ENCODE peak calls at places on chromosomes 12 and 14, in nine cellular contexts. One of them, this sample, is unnamed. For H3K4me1, the result is how much of the 10 kb centered on the place peaks cover.

GRCh38 chr14:99389171-99389826 is 91.4 kb downstream of the SETD3 start:
- DNase-seq in uterus: no peak
- DNase-seq in heart left ventricle: peak
- DNase-seq in upper lobe of left lung: peak
- DNase-seq in testis: peak
- DNase-seq in stomach: peak
- DNase-seq in endothelial cell of umbilical vein: peak
- DNase-seq in thyroid gland: peak
- DNase-seq in transverse colon: peak
- DNase-seq in this sample: no peak

GRCh38 chr12:1204581-1205121 is 213.6 kb downstream of the ERC1 start:
- DNase-seq in thyroid gland: no peak
- DNase-seq in endothelial cell of umbilical vein: peak
- DNase-seq in heart left ventricle: no peak
- DNase-seq in testis: no peak
- DNase-seq in stomach: no peak
- DNase-seq in transverse colon: no peak
- DNase-seq in upper lobe of left lung: no peak
- DNase-seq in uterus: no peak
- DNase-seq in this sample: no peak

GRCh38 chr14:102933618-102934231 is 11.3 kb downstream of the AMN start:
- DNase-seq in heart left ventricle: no peak
- DNase-seq in testis: no peak
- DNase-seq in stomach: no peak
- DNase-seq in thyroid gland: no peak
- DNase-seq in endothelial cell of umbilical vein: no peak
- DNase-seq in uterus: no peak
- DNase-seq in upper lobe of left lung: no peak
- DNase-seq in transverse colon: no peak
- DNase-seq in this sample: peak

GRCh38 chr14:28676481-28676880 is 90.1 kb upstream of the FOXG1 start:
- DNase-seq in uterus: no peak
- DNase-seq in stomach: no peak
- DNase-seq in endothelial cell of umbilical vein: peak
- DNase-seq in upper lobe of left lung: no peak
- DNase-seq in transverse colon: no peak
- DNase-seq in thyroid gland: no peak
- DNase-seq in testis: no peak
- DNase-seq in heart left ventricle: no peak
- DNase-seq in this sample: no peak

GRCh38 chr12:46959484-46959883 is 119.9 kb upstream of the PCED1B start:
- DNase-seq in uterus: no peak
- DNase-seq in transverse colon: no peak
- DNase-seq in stomach: no peak
- DNase-seq in heart left ventricle: no peak
- DNase-seq in upper lobe of left lung: no peak
- DNase-seq in thyroid gland: no peak
- DNase-seq in endothelial cell of umbilical vein: peak
- DNase-seq in testis: no peak
- DNase-seq in this sample: no peak

GRCh38 chr12:25689996-25690501 is 137.0 kb upstream of the LMNTD1 start:
- DNase-seq in uterus: no peak
- DNase-seq in stomach: peak
- DNase-seq in heart left ventricle: peak
- DNase-seq in endothelial cell of umbilical vein: peak
- DNase-seq in testis: peak
- DNase-seq in upper lobe of left lung: peak
- DNase-seq in transverse colon: peak
- DNase-seq in thyroid gland: peak
- DNase-seq in this sample: peak

GRCh38 chr12:49664591-49665146 is 41.3 kb downstream of the PRPF40B start:
- DNase-seq in transverse colon: no peak
- DNase-seq in stomach: no peak
- DNase-seq in heart left ventricle: peak
- DNase-seq in uterus: no peak
- DNase-seq in testis: no peak
- DNase-seq in thyroid gland: peak
- DNase-seq in endothelial cell of umbilical vein: peak
- DNase-seq in upper lobe of left lung: no peak
- DNase-seq in this sample: no peak

GRCh38 chr14:102930138-102930752 is 7.8 kb downstream of the AMN start:
- DNase-seq in upper lobe of left lung: no peak
- DNase-seq in endothelial cell of umbilical vein: no peak
- DNase-seq in testis: no peak
- DNase-seq in uterus: no peak
- DNase-seq in thyroid gland: peak
- DNase-seq in transverse colon: peak
- DNase-seq in stomach: no peak
- DNase-seq in heart left ventricle: no peak
- DNase-seq in this sample: peak

GRCh38 chr12:53781218-53781801 is 29.5 kb upstream of the CISTR start:
- DNase-seq in testis: no peak
- DNase-seq in upper lobe of left lung: no peak
- DNase-seq in thyroid gland: no peak
- DNase-seq in heart left ventricle: no peak
- DNase-seq in transverse colon: no peak
- DNase-seq in stomach: no peak
- DNase-seq in endothelial cell of umbilical vein: no peak
- DNase-seq in uterus: no peak
- DNase-seq in this sample: no peak

GRCh38 chr14:22994762-22995275 is 12.5 kb upstream of the AJUBA start:
- DNase-seq in uterus: peak
- DNase-seq in thyroid gland: peak
- DNase-seq in stomach: no peak
- DNase-seq in upper lobe of left lung: peak
- DNase-seq in transverse colon: no peak
- DNase-seq in endothelial cell of umbilical vein: peak
- DNase-seq in heart left ventricle: peak
- DNase-seq in testis: peak
- DNase-seq in this sample: no peak

GRCh38 chr12:21305666-21306065 is 29.1 kb downstream of the SLCO1A2 start:
- DNase-seq in endothelial cell of umbilical vein: no peak
- DNase-seq in heart left ventricle: no peak
- DNase-seq in upper lobe of left lung: no peak
- DNase-seq in thyroid gland: no peak
- DNase-seq in testis: no peak
- DNase-seq in transverse colon: no peak
- DNase-seq in uterus: no peak
- DNase-seq in stomach: no peak
- DNase-seq in this sample: no peak

GRCh38 chr12:87848248-87848868 is 180.8 kb downstream of the C12orf50 start:
- DNase-seq in transverse colon: no peak
- DNase-seq in endothelial cell of umbilical vein: peak
- DNase-seq in heart left ventricle: no peak
- DNase-seq in thyroid gland: no peak
- DNase-seq in stomach: no peak
- DNase-seq in upper lobe of left lung: no peak
- DNase-seq in testis: peak
- DNase-seq in uterus: no peak
- DNase-seq in this sample: no peak

GRCh38 chr12:110004598-110004997 is 5.4 kb downstream of the ANKRD13A start:
- DNase-seq in uterus: no peak
- DNase-seq in endothelial cell of umbilical vein: no peak
- DNase-seq in upper lobe of left lung: no peak
- DNase-seq in transverse colon: no peak
- DNase-seq in thyroid gland: no peak
- DNase-seq in testis: no peak
- DNase-seq in heart left ventricle: no peak
- DNase-seq in stomach: no peak
- DNase-seq in this sample: no peak

GRCh38 chr12:109999983-110000505 is 814 bp downstream of the ANKRD13A start:
- DNase-seq in thyroid gland: peak
- DNase-seq in uterus: no peak
- DNase-seq in transverse colon: peak
- DNase-seq in endothelial cell of umbilical vein: peak
- DNase-seq in heart left ventricle: no peak
- DNase-seq in stomach: peak
- DNase-seq in testis: peak
- DNase-seq in upper lobe of left lung: peak
- DNase-seq in this sample: peak

GRCh38 chr12:110001596-110001995 is 2.4 kb downstream of the ANKRD13A start:
- DNase-seq in thyroid gland: no peak
- DNase-seq in endothelial cell of umbilical vein: no peak
- DNase-seq in uterus: no peak
- DNase-seq in stomach: no peak
- DNase-seq in transverse colon: no peak
- DNase-seq in heart left ventricle: no peak
- DNase-seq in testis: no peak
- DNase-seq in upper lobe of left lung: no peak
- DNase-seq in this sample: no peak

GRCh38 chr12:110005319-110005973 is 6.2 kb downstream of the ANKRD13A start:
- DNase-seq in transverse colon: peak
- DNase-seq in upper lobe of left lung: no peak
- DNase-seq in thyroid gland: peak
- DNase-seq in endothelial cell of umbilical vein: no peak
- DNase-seq in stomach: no peak
- DNase-seq in uterus: no peak
- DNase-seq in heart left ventricle: no peak
- DNase-seq in testis: no peak
- DNase-seq in this sample: no peak

GRCh38 chr12:110002691-110003515 is 3.7 kb downstream of the ANKRD13A start:
- DNase-seq in testis: no peak
- DNase-seq in heart left ventricle: no peak
- DNase-seq in transverse colon: no peak
- DNase-seq in endothelial cell of umbilical vein: no peak
- DNase-seq in uterus: no peak
- DNase-seq in thyroid gland: peak
- DNase-seq in stomach: no peak
- DNase-seq in upper lobe of left lung: peak
- DNase-seq in this sample: no peak
- H3K27ac ChIP-seq in testis: no peak
- H3K27ac ChIP-seq in heart left ventricle: no peak
- H3K27ac ChIP-seq in transverse colon: peak
- H3K27ac ChIP-seq in endothelial cell of umbilical vein: no peak
- H3K27ac ChIP-seq in uterus: no peak
- H3K27ac ChIP-seq in thyroid gland: peak
- H3K27ac ChIP-seq in stomach: peak
- H3K27ac ChIP-seq in upper lobe of left lung: peak
- H3K27ac ChIP-seq in this sample: no peak

DNA sequence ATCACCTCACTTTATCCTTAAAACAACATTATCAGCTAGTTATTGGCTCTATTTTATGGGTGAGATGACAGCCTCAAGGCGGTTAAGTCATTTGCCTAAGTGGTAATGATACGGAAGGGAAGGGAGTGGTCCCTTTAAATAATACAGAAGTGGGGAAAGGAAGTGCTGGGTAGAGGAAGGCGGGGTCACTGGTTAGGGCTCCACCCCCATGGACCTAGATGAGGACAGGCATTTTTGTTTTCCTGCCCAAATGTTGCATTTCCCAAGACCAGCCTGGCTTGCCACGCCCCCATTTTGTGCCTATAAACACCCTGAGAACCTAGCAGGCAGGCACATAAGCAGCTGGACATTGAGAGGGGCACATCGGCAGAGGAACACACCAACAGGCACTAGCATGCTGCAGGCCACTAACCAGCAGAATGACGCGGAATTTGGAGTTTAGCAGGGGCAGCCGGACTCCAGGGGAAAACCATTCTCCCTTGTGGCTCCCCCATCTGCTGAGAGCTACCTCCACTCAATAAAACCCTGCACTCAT is 100.9 kb downstream of the EPS8 start:
- DNase-seq in transverse colon: peak
- DNase-seq in heart left ventricle: peak
- DNase-seq in uterus: no peak
- DNase-seq in thyroid gland: peak
- DNase-seq in upper lobe of left lung: peak
- DNase-seq in stomach: peak
- DNase-seq in endothelial cell of umbilical vein: no peak
- DNase-seq in testis: peak
- DNase-seq in this sample: no peak
- TF ChIP-seq POLR2A in transverse colon: peak
- TF ChIP-seq POLR2A in heart left ventricle: no peak
- TF ChIP-seq POLR2A in uterus: no peak
- TF ChIP-seq POLR2A in thyroid gland: no peak
- TF ChIP-seq POLR2A in upper lobe of left lung: no peak
- TF ChIP-seq POLR2A in stomach: no peak
- TF ChIP-seq POLR2A in endothelial cell of umbilical vein: no peak
- TF ChIP-seq POLR2A in testis: no peak
- TF ChIP-seq POLR2A in this sample: peak

GRCh38 chr14:52876806-52877205 is 74.0 kb downstream of the FERMT2 start:
- DNase-seq in upper lobe of left lung: no peak
- DNase-seq in transverse colon: no peak
- DNase-seq in stomach: no peak
- DNase-seq in uterus: no peak
- DNase-seq in testis: no peak
- DNase-seq in heart left ventricle: no peak
- DNase-seq in endothelial cell of umbilical vein: no peak
- DNase-seq in thyroid gland: no peak
- DNase-seq in this sample: no peak

GRCh38 chr14:52875707-52876106 is 75.1 kb downstream of the FERMT2 start:
- DNase-seq in endothelial cell of umbilical vein: no peak
- DNase-seq in upper lobe of left lung: no peak
- DNase-seq in testis: no peak
- DNase-seq in stomach: no peak
- DNase-seq in uterus: no peak
- DNase-seq in thyroid gland: no peak
- DNase-seq in transverse colon: no peak
- DNase-seq in heart left ventricle: no peak
- DNase-seq in this sample: no peak

GRCh38 chr14:52874389-52874788 is 76.5 kb downstream of the FERMT2 start:
- DNase-seq in endothelial cell of umbilical vein: no peak
- DNase-seq in heart left ventricle: no peak
- DNase-seq in uterus: no peak
- DNase-seq in thyroid gland: no peak
- DNase-seq in upper lobe of left lung: no peak
- DNase-seq in transverse colon: no peak
- DNase-seq in testis: no peak
- DNase-seq in stomach: no peak
- DNase-seq in this sample: no peak

GRCh38 chr14:52877628-52878027 is 73.2 kb downstream of the FERMT2 start:
- DNase-seq in testis: no peak
- DNase-seq in stomach: no peak
- DNase-seq in uterus: no peak
- DNase-seq in endothelial cell of umbilical vein: peak
- DNase-seq in upper lobe of left lung: no peak
- DNase-seq in transverse colon: no peak
- DNase-seq in thyroid gland: no peak
- DNase-seq in heart left ventricle: no peak
- DNase-seq in this sample: no peak

DNA sequence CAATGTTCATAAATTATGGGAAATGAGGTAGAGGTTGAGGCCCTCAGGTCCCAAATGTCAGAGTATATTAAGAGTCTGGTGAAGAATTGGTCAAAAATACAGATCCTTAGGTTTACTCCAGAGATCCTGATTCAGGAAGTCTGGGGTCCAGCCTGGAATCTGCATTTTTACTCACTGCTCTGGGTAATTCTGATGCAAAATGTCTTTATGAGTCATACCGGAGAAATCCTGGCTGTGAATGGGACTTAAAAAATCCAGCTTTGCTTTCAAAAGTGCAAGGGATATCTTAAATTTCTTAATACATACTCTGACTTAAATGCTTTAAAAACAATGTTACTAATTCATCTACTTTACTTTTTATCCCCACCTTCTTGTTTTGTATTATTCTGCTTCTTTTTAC is 74.5 kb downstream of the FERMT2 start:
- DNase-seq in heart left ventricle: no peak
- DNase-seq in endothelial cell of umbilical vein: no peak
- DNase-seq in thyroid gland: no peak
- DNase-seq in stomach: no peak
- DNase-seq in transverse colon: no peak
- DNase-seq in uterus: no peak
- DNase-seq in upper lobe of left lung: no peak
- DNase-seq in testis: no peak
- DNase-seq in this sample: no peak
- H3K4me1 ChIP-seq in heart left ventricle: under half
- H3K4me1 ChIP-seq in endothelial cell of umbilical vein: under half
- H3K4me1 ChIP-seq in thyroid gland: under half
- H3K4me1 ChIP-seq in stomach: under half
- H3K4me1 ChIP-seq in transverse colon: under half
- H3K4me1 ChIP-seq in uterus: under half
- H3K4me1 ChIP-seq in upper lobe of left lung: under half
- H3K4me1 ChIP-seq in testis: under half
- H3K4me1 ChIP-seq in this sample: under half

GRCh38 chr14:97277711-97278110 is 480.5 kb downstream of the VRK1 start:
- DNase-seq in stomach: no peak
- DNase-seq in endothelial cell of umbilical vein: no peak
- DNase-seq in heart left ventricle: no peak
- DNase-seq in transverse colon: no peak
- DNase-seq in thyroid gland: no peak
- DNase-seq in upper lobe of left lung: no peak
- DNase-seq in testis: no peak
- DNase-seq in uterus: no peak
- DNase-seq in this sample: no peak
- H3K27ac ChIP-seq in stomach: no peak
- H3K27ac ChIP-seq in endothelial cell of umbilical vein: no peak
- H3K27ac ChIP-seq in heart left ventricle: no peak
- H3K27ac ChIP-seq in transverse colon: no peak
- H3K27ac ChIP-seq in thyroid gland: no peak
- H3K27ac ChIP-seq in upper lobe of left lung: no peak
- H3K27ac ChIP-seq in testis: no peak
- H3K27ac ChIP-seq in uterus: no peak
- H3K27ac ChIP-seq in this sample: no peak

This sample was measured in right lobe of liver.